ENCODE peak calls at places on chromosome 17, in nine cellular contexts. D is activated CD4-positive, alpha-beta T cell treated with anti-CD3 and anti-CD28 coated beads for 48 hours; C is foreskin fibroblast; T is transverse colon; O is GM23338; G is AG20443; Z is COR-L47; V is keratinocyte; X is AG04449. Y is an unnamed sample.

GRCh38 chr17:7903154-7904103 is 12.7 kb downstream of the RNF227 start:
- DNase-seq in V (no peak), D (no peak), T (no peak), O (no peak), X (no peak), C (no peak), Z (no peak), G (no peak), Y (no peak)

GRCh38 chr17:5020502-5021023 is 14.7 kb downstream of the SLC52A1 start:
- DNase-seq in Z (no peak), C (no peak), D (no peak), V (no peak), G (no peak), X (no peak), O (no peak), T (no peak), Y (no peak)

GRCh38 chr17:43745541-43745940 is 13.1 kb downstream of the SOST start:
- DNase-seq in C (no peak), T (no peak), Z (no peak), X (no peak), D (no peak), O (no peak), G (peak), V (no peak), Y (no peak)

GRCh38 chr17:45692661-45693060 is 91.5 kb upstream of the CRHR1 start:
- DNase-seq in T (no peak), O (no peak), X (no peak), G (no peak), Z (no peak), V (no peak), C (no peak), D (no peak), Y (no peak)

GRCh38 chr17:49327835-49328784 is 33.9 kb downstream of the ZNF652 start:
- DNase-seq in T (no peak), C (no peak), Z (no peak), G (no peak), O (no peak), V (no peak), D (no peak), X (no peak), Y (no peak)

GRCh38 chr17:57987582-57988300 is at the start of gene VEZF1:
- DNase-seq in T (peak), X (no peak), G (peak), O (peak), V (no peak), Z (peak), D (peak), C (peak), Y (peak)

GRCh38 chr17:75455896-75456416 is 479 bp upstream of the TMEM94 start:
- DNase-seq in C (no peak), V (no peak), T (peak), O (no peak), G (peak), D (no peak), X (no peak), Z (no peak), Y (no peak)

GRCh38 chr17:7425756-7426155 is 340 bp downstream of the SPEM2 start:
- DNase-seq in D (no peak), O (no peak), X (no peak), C (no peak), V (no peak), Z (no peak), T (no peak), G (no peak), Y (no peak)

GRCh38 chr17:82106697-82107305 is 8.8 kb upstream of the FASN start:
- DNase-seq in D (no peak), T (no peak), O (no peak), Z (no peak), C (no peak), G (no peak), X (no peak), V (no peak), Y (no peak)

GRCh38 chr17:30590086-30590485 is 112.9 kb downstream of the GOSR1 start:
- DNase-seq in T (no peak), O (no peak), G (no peak), X (no peak), V (no peak), Z (no peak), C (no peak), D (no peak), Y (no peak)

GRCh38 chr17:57284984-57285646 is 28.8 kb downstream of the MSI2 start:
- DNase-seq in D (peak), V (no peak), X (no peak), Z (no peak), G (no peak), C (no peak), T (peak), O (peak), Y (no peak)

GRCh38 chr17:17044846-17045561 is 2.7 kb downstream of the MPRIP start:
- DNase-seq in Z (peak), D (no peak), X (no peak), C (peak), T (no peak), V (no peak), G (no peak), O (peak), Y (peak)

GRCh38 chr17:40516581-40517285 is 15.3 kb upstream of the TNS4 start:
- DNase-seq in T (peak), Z (no peak), O (no peak), X (no peak), G (no peak), V (no peak), C (no peak), D (peak), Y (no peak)

GRCh38 chr17:78359216-78359935 is 501 bp downstream of the SOCS3 start:
- DNase-seq in C (no peak), G (peak), X (no peak), T (no peak), D (no peak), Z (peak), V (no peak), O (peak), Y (no peak)

GRCh38 chr17:72033311-72033710 is 87.5 kb upstream of the SOX9 start:
- DNase-seq in D (no peak), O (no peak), T (no peak), C (no peak), Z (no peak), G (no peak), V (no peak), X (no peak), Y (peak)

GRCh38 chr17:57872536-57872935 is 22.7 kb upstream of the MRPS23 start:
- DNase-seq in Z (no peak), V (no peak), T (no peak), C (no peak), G (no peak), X (no peak), O (no peak), D (no peak), Y (no peak)

GRCh38 chr17:21129023-21129681 is 2.4 kb downstream of the DHRS7B start:
- DNase-seq in D (no peak), T (no peak), X (peak), O (peak), G (peak), V (no peak), Z (peak), C (peak), Y (peak)

GRCh38 chr17:56292628-56293027 is 139.4 kb downstream of the ANKFN1 start:
- DNase-seq in D (peak), X (no peak), Z (no peak), C (no peak), T (no peak), V (no peak), O (no peak), G (no peak), Y (no peak)

GRCh38 chr17:57493171-57493570 is 236.8 kb downstream of the MSI2 start:
- DNase-seq in V (no peak), G (no peak), Z (no peak), O (no peak), T (no peak), X (no peak), C (no peak), D (no peak), Y (no peak)

GRCh38 chr17:1312261-1312870 is 32.9 kb downstream of the TRARG1 start:
- DNase-seq in C (no peak), X (no peak), O (peak), V (no peak), Z (no peak), T (no peak), D (peak), G (no peak), Y (peak)

GRCh38 chr17:35788504-35788998 is 6.9 kb downstream of the MMP28 start:
- DNase-seq in V (no peak), C (peak), O (no peak), D (peak), T (no peak), Z (no peak), X (no peak), G (peak), Y (peak)

GRCh38 chr17:28744104-28744801 is 442 bp downstream of the TRAF4 start:
- DNase-seq in V (no peak), G (peak), O (peak), X (no peak), D (peak), C (no peak), Z (no peak), T (peak), Y (peak)

GRCh38 chr17:36869856-36870617 is 67.2 kb upstream of the LHX1 start:
- DNase-seq in O (peak), Z (no peak), V (no peak), D (no peak), X (no peak), C (no peak), T (no peak), G (no peak), Y (no peak)

GRCh38 chr17:56593073-56593740 is at the start of gene NOG:
- DNase-seq in G (peak), T (no peak), D (peak), O (peak), Z (peak), X (no peak), V (no peak), C (peak), Y (peak)

Y was measured in hepatocyte.